ENCODE peak calls at places on chromosomes 13 and 19, in five cellular contexts. S, F, X, N and R are unnamed samples.

GRCh38 chr19:51490676-51491075 is 10.9 kb downstream of the SIGLEC12 start:
- DNase-seq in S (no peak), F (no peak), X (no peak), N (no peak), R (no peak)

GRCh38 chr13:79090552-79091159 is 315.4 kb downstream of the RBM26 start:
- DNase-seq in S (no peak), F (no peak), X (no peak), N (no peak), R (no peak)

GRCh38 chr13:111519490-111520170 is 199.2 kb downstream of the TEX29 start:
- DNase-seq in S (no peak), F (no peak), X (no peak), N (no peak), R (peak; percentile 17)

GRCh38 chr19:12800873-12801465 is 631 bp downstream of the PRDX2 start:
- DNase-seq in S (no peak), F (no peak), X (no peak), N (peak; percentile 51), R (no peak)

GRCh38 chr19:51702754-51703654 is 9.9 kb downstream of the SPACA6 start:
- DNase-seq in S (no peak), F (no peak), X (peak; percentile 51), N (peak; percentile 49), R (peak; percentile 65)

GRCh38 chr19:42003506-42004294 is 9.7 kb upstream of the ATP1A3 start:
- DNase-seq in S (no peak), F (no peak), X (no peak), N (no peak), R (no peak)

GRCh38 chr13:20492641-20493040 is 33.0 kb downstream of the CRYL1 start:
- DNase-seq in S (peak; percentile 65), F (no peak), X (no peak), N (peak; percentile 18), R (peak; percentile 62)

GRCh38 chr19:35797663-35798062 is 15.0 kb downstream of the PRODH2 start:
- DNase-seq in S (no peak), F (no peak), X (no peak), N (no peak), R (no peak)

GRCh38 chr19:50046649-50047503 is 21.1 kb downstream of the ZNF473 start:
- DNase-seq in S (peak; percentile 18), F (peak; percentile 42), X (no peak), N (peak; percentile 66), R (peak; percentile 73)

GRCh38 chr19:53908106-53908932 is 759 bp upstream of the CACNG7 start:
- DNase-seq in S (peak; percentile 40), F (no peak), X (no peak), N (peak; percentile 25), R (no peak)

GRCh38 chr13:91111476-91112190 is 235.9 kb upstream of the MIR17HG start:
- DNase-seq in S (no peak), F (no peak), X (no peak), N (no peak), R (no peak)

GRCh38 chr13:32581177-32581786 is 5.0 kb upstream of the PDS5B start:
- DNase-seq in S (peak; percentile 47), F (no peak), X (no peak), N (peak; percentile 9), R (peak; percentile 14)

GRCh38 chr19:49546825-49547565 is 19.2 kb downstream of the RCN3 start:
- DNase-seq in S (peak; percentile 89), F (no peak), X (peak; percentile 88), N (peak; percentile 95), R (peak; percentile 89)

GRCh38 chr13:57557979-57558529 is 73.5 kb upstream of the PCDH17 start:
- DNase-seq in S (no peak), F (no peak), X (no peak), N (no peak), R (no peak)

GRCh38 chr13:40031031-40031430 is 375.6 kb downstream of the COG6 start:
- DNase-seq in S (peak; percentile 16), F (no peak), X (no peak), N (no peak), R (no peak)

DNA sequence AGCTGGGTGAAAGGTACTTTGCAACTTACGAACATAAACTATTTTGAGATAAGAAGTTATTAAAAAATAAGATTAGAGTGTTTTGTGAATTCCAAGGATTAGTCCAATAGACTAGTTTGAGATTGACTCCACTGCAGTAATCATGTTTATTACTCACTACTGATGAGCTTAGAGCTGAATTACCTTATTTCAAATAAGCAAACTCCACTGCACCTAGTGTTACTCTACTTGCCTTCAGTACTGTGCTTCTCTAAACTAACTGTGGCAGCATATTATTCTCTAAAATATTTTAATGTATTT is 111.7 kb downstream of the MIPEP start:
- DNase-seq in S (no peak), F (no peak), X (no peak), N (no peak), R (no peak)
- TF ChIP-seq CTCF in S (no peak), F (no peak), X (no peak), N (no peak), R (no peak)

GRCh38 chr19:2557093-2557440 is 81.1 kb downstream of the GADD45B start:
- DNase-seq in S (no peak), F (peak; percentile 9), X (no peak), N (no peak), R (no peak)

GRCh38 chr19:2558543-2558942 is 82.6 kb downstream of the GADD45B start:
- DNase-seq in S (no peak), F (no peak), X (no peak), N (no peak), R (no peak)

GRCh38 chr19:2560369-2560768 is 84.4 kb downstream of the GADD45B start:
- DNase-seq in S (no peak), F (peak; percentile 11), X (no peak), N (no peak), R (no peak)

GRCh38 chr19:2561895-2562294 is 86.0 kb downstream of the GADD45B start:
- DNase-seq in S (no peak), F (peak; percentile 8), X (no peak), N (no peak), R (no peak)

DNA sequence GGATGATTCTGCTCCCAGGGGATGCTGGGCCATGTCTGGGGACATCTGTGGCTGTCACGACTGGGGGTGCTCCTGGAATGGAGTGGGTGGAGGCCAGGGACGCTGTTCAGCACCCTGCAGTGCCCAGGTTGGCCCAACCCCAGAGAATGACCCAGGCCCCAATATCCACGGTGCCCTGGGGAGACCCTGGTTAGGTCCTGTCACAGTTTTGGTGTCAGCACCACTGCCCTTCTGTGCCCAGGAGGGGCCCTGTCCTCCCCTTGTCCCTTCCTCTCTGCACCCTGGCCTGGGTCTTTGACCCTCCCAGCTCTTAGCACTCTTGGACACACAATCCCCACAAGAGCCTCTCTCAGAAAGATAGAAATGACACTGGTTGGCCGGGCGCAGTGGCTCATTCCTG is 85.3 kb downstream of the GADD45B start:
- DNase-seq in S (no peak), F (peak; percentile 2), X (no peak), N (no peak), R (no peak)
- H3K4me1 ChIP-seq in S (no peaks in the 10 kb centered on the region), F (peaks cover 8% of the 10 kb centered on the region), X (no peaks in the 10 kb centered on the region), N (no peaks in the 10 kb centered on the region), R (peaks cover 8% of the 10 kb centered on the region)

GRCh38 chr13:81089758-81090157 is 748.8 kb upstream of the SPRY2 start:
- DNase-seq in S (no peak), F (no peak), X (no peak), N (no peak), R (peak; percentile 16)
- H3K4me3 ChIP-seq in S (no peak overlapping the region), F (no peak overlapping the region), X (no peak overlapping the region), N (no peak overlapping the region), R (no peak overlapping the region)

GRCh38 chr13:87821512-87821911 is 150.3 kb downstream of the SLITRK5 start:
- DNase-seq in S (no peak), F (no peak), X (no peak), N (no peak), R (no peak)

DNA sequence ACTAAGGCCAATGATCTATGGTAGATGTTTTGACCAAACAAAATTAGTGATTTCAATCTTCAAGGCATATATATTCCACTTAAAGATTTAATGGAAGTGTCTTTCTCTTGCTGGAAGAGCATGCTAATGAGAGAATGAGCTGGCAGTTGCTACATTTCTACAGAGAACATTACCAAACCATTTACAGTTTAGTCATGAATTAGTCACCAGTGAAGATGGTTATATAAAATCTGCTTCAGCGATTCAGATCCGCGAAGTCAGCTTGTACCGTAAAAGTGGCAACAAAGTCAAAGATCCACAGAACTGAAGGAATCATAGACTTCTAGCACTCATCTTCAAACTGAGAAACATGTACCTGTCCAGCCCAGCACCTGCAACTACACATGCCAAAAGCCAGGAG is 156.3 kb downstream of the SLITRK5 start:
- DNase-seq in S (no peak), F (no peak), X (no peak), N (no peak), R (no peak)
- TF ChIP-seq CTCF in S (no peak), F (no peak), X (no peak), N (no peak), R (no peak)

GRCh38 chr13:112690242-112690943 is 555 bp downstream of the ATP11A start:
- DNase-seq in S (peak; percentile 44), F (peak; percentile 62), X (peak; percentile 42), N (peak; percentile 40), R (no peak)
- H3K4me1 ChIP-seq in S (peaks cover 14% of the 10 kb centered on the region), F (peaks cover 66% of the 10 kb centered on the region), X (no peaks in the 10 kb centered on the region), N (peaks cover 20% of the 10 kb centered on the region), R (peaks cover 55% of the 10 kb centered on the region)

DNA sequence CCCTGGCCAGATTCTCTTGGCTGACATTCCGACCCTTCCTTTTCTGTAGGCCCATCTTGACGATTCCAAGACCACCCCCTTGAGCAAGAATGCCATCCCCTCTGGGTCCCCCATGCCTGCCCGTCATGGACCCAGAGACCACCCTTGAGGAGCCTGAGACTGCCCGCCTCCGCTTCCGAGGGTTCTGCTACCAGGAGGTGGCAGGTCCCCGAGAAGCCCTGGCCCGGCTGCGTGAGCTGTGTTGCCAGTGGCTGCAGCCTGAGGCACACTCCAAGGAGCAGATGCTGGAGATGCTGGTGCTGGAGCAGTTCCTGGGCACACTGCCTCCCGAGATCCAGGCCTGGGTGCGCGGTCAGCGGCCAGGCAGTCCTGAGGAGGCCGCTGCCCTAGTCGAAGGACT is 978 bp downstream of the ZNF446 start:
- DNase-seq in S (no peak), F (no peak), X (no peak), N (no peak), R (no peak)
- H3K4me3 ChIP-seq in S (no peak overlapping the region), F (peak overlapping the region; percentile 77), X (no peak overlapping the region), N (no peak overlapping the region), R (peak overlapping the region; percentile 71)

DNA sequence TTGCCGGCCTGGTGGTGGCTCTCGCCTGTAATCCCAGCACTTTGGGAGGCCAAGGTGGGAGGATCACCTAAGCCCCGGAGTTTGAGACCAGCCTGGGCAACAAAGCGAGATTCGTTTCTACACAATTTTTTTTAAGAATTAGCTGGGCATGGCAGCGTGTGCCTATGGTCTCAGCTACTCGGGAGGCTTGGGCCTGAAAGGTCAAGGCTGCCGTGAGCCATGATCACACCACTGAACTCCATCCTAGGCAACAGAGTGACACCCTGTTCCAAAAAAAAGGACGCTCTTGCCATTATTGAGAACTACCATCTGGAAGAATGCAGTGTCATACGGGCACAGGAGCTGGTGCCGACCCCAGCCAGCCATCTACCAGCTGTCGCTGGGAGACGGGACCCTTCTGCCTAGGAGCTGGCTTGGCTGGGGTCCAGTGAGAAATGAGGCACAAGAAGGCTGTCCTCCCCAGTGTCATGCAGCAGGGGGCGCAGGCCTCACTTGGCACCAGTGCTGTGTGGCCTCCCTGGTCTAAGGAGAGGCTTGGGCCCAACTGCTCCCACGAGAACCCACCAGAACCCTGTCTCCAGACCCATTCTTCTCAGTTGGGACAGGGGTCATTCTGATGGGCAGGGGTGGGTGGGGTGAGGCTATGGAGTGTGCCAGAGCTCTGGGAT is 12.2 kb upstream of the RELB start:
- DNase-seq in S (peak; percentile 62), F (peak; percentile 40), X (peak; percentile 58), N (peak; percentile 81), R (peak; percentile 70)
- TF ChIP-seq CTCF in S (peak; percentile 65), F (peak; percentile 59), X (peak; percentile 35), N (peak; percentile 49), R (peak; percentile 74)